ENCODE peak calls at places on chromosomes 16 and 17, in four cellular contexts. B is Panc1, N is upper lobe of left lung, Q is HCT116. K is an unnamed sample. For H3K4me1, the result is how much of the 10 kb centered on the place peaks cover.

GRCh38 chr17:57935833-57936807 is 19.1 kb downstream of the CUEDC1 start:
- ATAC-seq in B (peak), Q (peak), N (peak), K (peak)

GRCh38 chr16:20799599-20799998 is 6.7 kb downstream of the ERI2 start:
- ATAC-seq in B (no peak), Q (no peak), N (no peak), K (no peak)

GRCh38 chr17:59830007-59830630 is 62.6 kb downstream of the TUBD1 start:
- ATAC-seq in N (no peak), Q (peak), B (peak), K (no peak)

GRCh38 chr17:78990349-78991016 is 10.8 kb upstream of the LGALS3BP start:
- ATAC-seq in N (no peak), Q (no peak), B (no peak), K (no peak)

GRCh38 chr17:36923814-36924221 is 13.5 kb upstream of the LHX1 start:
- ATAC-seq in Q (no peak), N (no peak), B (no peak), K (no peak)

GRCh38 chr17:78421084-78421533 is 42.7 kb downstream of the PGS1 start:
- ATAC-seq in Q (no peak), B (peak), N (no peak), K (no peak)

GRCh38 chr17:37300683-37301082 is 75.1 kb upstream of the C17orf78 start:
- ATAC-seq in N (no peak), B (no peak), Q (no peak), K (no peak)

GRCh38 chr17:67520282-67520906 is 143.3 kb downstream of the PITPNC1 start:
- ATAC-seq in B (no peak), N (peak), Q (no peak), K (peak)

GRCh38 chr17:3827124-3827773 is 18.8 kb downstream of the NCBP3 start:
- ATAC-seq in N (no peak), Q (peak), B (no peak), K (no peak)

GRCh38 chr16:12317121-12317810 is 340.7 kb downstream of the SNX29 start:
- ATAC-seq in B (no peak), Q (no peak), N (no peak), K (no peak)

GRCh38 chr17:72887322-72887721 is 205.2 kb downstream of the SLC39A11 start:
- ATAC-seq in B (no peak), N (no peak), Q (no peak), K (no peak)

GRCh38 chr16:83744521-83744981 is 63.2 kb upstream of the HSBP1 start:
- ATAC-seq in Q (peak), B (no peak), N (peak), K (peak)

GRCh38 chr17:44759096-44759915 is 518 bp downstream of the ADAM11 start:
- ATAC-seq in B (peak), Q (peak), N (no peak), K (peak)

GRCh38 chr17:17872468-17873345 is 35.9 kb upstream of the SREBF1 start:
- ATAC-seq in B (no peak), N (no peak), Q (no peak), K (no peak)
- H3K4me1 ChIP-seq in B (under half), N (under half), Q (under half), K (half or more)

GRCh38 chr17:18158022-18158600 is 25.5 kb upstream of the ALKBH5 start:
- ATAC-seq in Q (peak), B (peak), N (peak), K (peak)
- TF ChIP-seq POLR2AphosphoS5 in Q (peak), B (no peak), N (peak), K (peak)

DNA sequence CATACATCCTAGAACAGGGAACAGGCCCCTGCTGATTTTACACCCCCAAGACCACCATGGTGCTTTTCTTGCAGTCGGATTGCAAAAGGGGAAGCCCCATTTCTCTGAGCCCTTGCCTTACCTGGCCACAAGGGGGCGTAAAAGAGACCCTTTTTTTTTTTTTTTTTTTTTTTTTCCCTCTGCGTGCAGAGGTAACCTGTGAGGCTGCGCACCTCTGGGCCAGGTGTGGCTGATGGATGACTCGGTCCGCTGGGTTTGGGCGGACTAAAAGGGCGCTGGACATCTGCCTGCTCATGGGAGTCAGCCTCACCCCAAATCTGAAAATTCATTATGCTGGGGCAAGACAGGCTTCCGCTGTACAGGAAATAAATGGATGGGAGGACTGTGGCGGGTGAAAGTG is 281.0 kb downstream of the CBLN1 start:
- ATAC-seq in N (no peak), B (no peak), Q (peak), K (no peak)
- TF ChIP-seq CTCF in N (no peak), B (peak), Q (peak), K (no peak)

GRCh38 chr17:50196036-50196435 is 5.4 kb downstream of the COL1A1 start:
- ATAC-seq in Q (no peak), B (no peak), N (no peak), K (no peak)
- H3K4me1 ChIP-seq in Q (under half), B (under half), N (under half), K (under half)

GRCh38 chr17:63398680-63399079 is 47.4 kb downstream of the CYB561 start:
- ATAC-seq in N (no peak), B (no peak), Q (no peak), K (no peak)

GRCh38 chr17:63395075-63395815 is 50.9 kb downstream of the CYB561 start:
- ATAC-seq in B (no peak), N (no peak), Q (no peak), K (no peak)

GRCh38 chr17:63402808-63403207 is 43.3 kb downstream of the CYB561 start:
- ATAC-seq in B (no peak), Q (no peak), N (no peak), K (peak)

GRCh38 chr17:63399316-63399715 is 46.8 kb downstream of the CYB561 start:
- ATAC-seq in Q (no peak), B (no peak), N (no peak), K (peak)

DNA sequence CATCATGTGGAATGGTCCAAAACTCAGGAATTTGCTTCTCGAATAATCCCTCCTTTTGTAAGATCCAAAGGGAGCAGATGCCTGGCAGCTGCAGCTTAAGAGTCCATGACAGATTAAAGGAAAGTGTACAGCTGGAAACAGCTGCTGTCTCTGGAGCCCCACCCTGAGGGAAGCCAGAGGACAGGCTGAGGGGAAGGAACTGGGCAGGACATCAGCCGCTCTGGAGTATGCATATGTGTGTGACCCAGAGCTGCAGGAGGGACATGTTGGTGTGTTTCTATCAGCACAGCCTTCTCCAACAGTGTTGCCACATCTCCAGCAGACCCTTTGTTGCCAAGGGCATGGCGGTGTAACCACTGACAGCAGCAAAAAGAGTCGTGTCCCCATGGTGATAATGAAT is 46.2 kb downstream of the CYB561 start:
- ATAC-seq in B (no peak), Q (no peak), N (peak), K (peak)
- TF ChIP-seq POLR2AphosphoS5 in B (no peak), Q (no peak), N (peak), K (peak)

GRCh38 chr16:51050379-51050710 is 100.7 kb downstream of the SALL1 start:
- ATAC-seq in Q (no peak), N (no peak), B (no peak), K (no peak)

GRCh38 chr16:51051671-51052070 is 99.4 kb downstream of the SALL1 start:
- ATAC-seq in Q (no peak), N (no peak), B (no peak), K (no peak)

GRCh38 chr16:51049276-51049675 is 101.8 kb downstream of the SALL1 start:
- ATAC-seq in N (no peak), Q (no peak), B (no peak), K (no peak)

GRCh38 chr16:51048544-51048943 is 102.5 kb downstream of the SALL1 start:
- ATAC-seq in N (no peak), Q (no peak), B (no peak), K (no peak)

GRCh38 chr16:51049678-51050378 is 101.2 kb downstream of the SALL1 start:
- ATAC-seq in Q (no peak), B (no peak), N (no peak), K (no peak)
- TF ChIP-seq CTCF in Q (no peak), B (no peak), N (no peak), K (no peak)

DNA sequence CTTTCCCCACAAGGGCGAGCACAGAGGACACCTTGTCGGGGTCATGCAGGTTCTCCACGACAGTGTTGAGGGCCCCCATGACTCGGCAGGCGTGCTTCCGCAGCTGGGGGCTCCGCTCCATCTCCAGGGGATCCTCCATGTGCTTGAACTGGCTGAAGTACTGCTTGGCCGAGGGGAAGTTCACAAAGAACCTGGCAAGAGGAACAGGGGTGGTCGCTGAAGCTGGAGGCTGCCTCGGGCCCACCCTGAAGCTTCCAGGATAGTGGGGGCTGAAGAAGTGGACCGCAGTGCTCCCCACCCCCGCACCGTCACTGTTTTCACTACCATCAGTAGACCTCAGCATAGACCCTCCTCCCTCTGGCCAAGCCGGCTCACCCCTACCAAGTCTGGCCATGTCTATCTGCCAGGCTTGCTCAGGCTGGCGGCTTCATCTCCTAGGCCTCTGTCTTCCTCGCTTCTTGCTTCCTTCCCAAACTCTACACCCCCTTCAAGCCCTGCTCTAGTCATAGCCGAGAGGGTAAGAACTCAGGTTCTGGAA is 5.9 kb downstream of the CYGB start:
- ATAC-seq in Q (no peak), B (no peak), N (no peak), K (no peak)
- H3K4me1 ChIP-seq in Q (under half), B (under half), N (under half), K (half or more)